ENCODE peak calls at places on chromosome 5, in seven cellular contexts. T, I, X, L, B, P and N are unnamed samples.

GRCh38 chr5:66805514-66806430 is 209.6 kb downstream of the MAST4 start:
- DNase-seq in T (no peak), X (no peak), I (no peak), L (no peak), P (no peak), B (no peak), N (no peak)

GRCh38 chr5:135546014-135546413 is 10.2 kb upstream of the NEUROG1 start:
- DNase-seq in L (peak; percentile 36), I (no peak), P (no peak), T (no peak), B (no peak), X (no peak), N (no peak)

GRCh38 chr5:175797521-175798038 is 73.8 kb upstream of the CPLX2 start:
- DNase-seq in T (no peak), I (no peak), B (no peak), X (peak; percentile 78), P (peak; percentile 36), L (peak; percentile 80), N (no peak)

GRCh38 chr5:159620853-159621540 is 290.7 kb upstream of the IL12B start:
- DNase-seq in L (no peak), I (no peak), X (no peak), T (no peak), P (no peak), B (no peak), N (no peak)

GRCh38 chr5:142455856-142456255 is 131.0 kb upstream of the SPRY4 start:
- DNase-seq in B (no peak), P (no peak), T (no peak), I (no peak), L (no peak), X (no peak), N (no peak)

GRCh38 chr5:180815241-180816031 is 12.8 kb upstream of the MGAT1 start:
- DNase-seq in P (no peak), B (no peak), L (no peak), T (no peak), X (no peak), I (no peak), N (no peak)

GRCh38 chr5:142432961-142433360 is 108.1 kb upstream of the SPRY4 start:
- DNase-seq in P (no peak), L (no peak), T (no peak), X (no peak), B (no peak), I (no peak), N (no peak)

GRCh38 chr5:68834486-68834885 is 259.3 kb upstream of the SLC30A5 start:
- DNase-seq in L (no peak), I (no peak), P (no peak), X (no peak), T (no peak), B (no peak), N (no peak)

GRCh38 chr5:180494510-180495181 is 467 bp downstream of the CNOT6 start:
- DNase-seq in T (peak; percentile 90), X (peak; percentile 82), L (peak; percentile 56), P (no peak), B (peak; percentile 41), I (no peak), N (peak; percentile 50)

DNA sequence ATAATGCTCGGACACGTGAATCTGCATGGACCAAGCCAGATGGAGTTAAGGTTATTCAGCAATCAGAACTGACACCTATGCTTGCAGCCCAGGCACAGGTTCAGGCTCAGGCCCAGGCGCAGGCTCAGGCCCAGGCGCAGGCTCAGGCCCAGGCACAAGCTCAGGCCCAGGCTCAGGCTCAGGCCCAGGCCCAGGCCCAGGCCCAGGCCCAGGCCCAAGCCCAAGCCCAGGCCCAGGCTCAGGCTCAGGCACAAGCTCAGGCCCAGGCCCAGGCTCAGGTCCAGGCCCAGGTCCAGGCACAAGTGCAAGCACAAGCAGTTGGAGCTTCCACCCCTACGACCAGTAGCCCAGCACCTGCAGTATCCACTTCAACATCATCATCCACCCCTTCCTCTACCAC is 11.8 kb downstream of the TCERG1 start:
- DNase-seq in X (no peak), T (no peak), P (no peak), L (no peak), B (no peak), I (no peak), N (no peak)
- TF ChIP-seq POLR2AphosphoS5 in X (no peak), T (no peak), P (no peak), L (no peak), B (no peak), I (no peak), N (no peak)

GRCh38 chr5:109836280-109836679 is 146.6 kb downstream of the MAN2A1 start:
- DNase-seq in P (no peak), X (no peak), L (peak; percentile 59), B (no peak), I (no peak), T (no peak), N (no peak)

GRCh38 chr5:109833946-109834345 is 144.2 kb downstream of the MAN2A1 start:
- DNase-seq in P (no peak), I (no peak), B (no peak), L (no peak), T (no peak), X (no peak), N (no peak)

GRCh38 chr5:109838157-109838556 is 148.4 kb downstream of the MAN2A1 start:
- DNase-seq in L (peak; percentile 56), X (no peak), T (no peak), B (no peak), P (no peak), I (no peak), N (no peak)

GRCh38 chr5:109837226-109837861 is 147.6 kb downstream of the MAN2A1 start:
- DNase-seq in B (no peak), P (no peak), T (no peak), I (no peak), X (no peak), L (peak; percentile 22), N (no peak)
- TF ChIP-seq CTCF in B (no peak), P (no peak), T (no peak), I (no peak), X (no peak), L (no peak), N (no peak)

GRCh38 chr5:177609076-177610059 is 9.4 kb downstream of the B4GALT7 start:
- DNase-seq in P (no peak), I (no peak), B (no peak), X (no peak), T (no peak), L (no peak), N (no peak)
- TF ChIP-seq POLR2AphosphoS5 in P (peak; percentile 46), I (no peak), B (no peak), X (no peak), T (peak; percentile 51), L (no peak), N (no peak)

GRCh38 chr5:94908889-94909480 is 290.5 kb downstream of the SLF1 start:
- DNase-seq in B (no peak), T (no peak), I (peak; percentile 35), L (peak; percentile 68), P (no peak), X (peak; percentile 43), N (no peak)
- TF ChIP-seq CTCF in B (no peak), T (no peak), I (peak; percentile 84), L (peak; percentile 92), P (no peak), X (peak; percentile 81), N (no peak)

GRCh38 chr5:38465045-38465444 is 91.4 kb downstream of the LIFR start:
- DNase-seq in T (no peak), I (no peak), B (no peak), X (no peak), P (no peak), L (no peak), N (no peak)

GRCh38 chr5:38468202-38468656 is 88.2 kb downstream of the LIFR start:
- DNase-seq in X (no peak), T (no peak), I (peak; percentile 16), L (no peak), P (no peak), B (no peak), N (no peak)

GRCh38 chr5:38465702-38466443 is 90.6 kb downstream of the LIFR start:
- DNase-seq in B (no peak), X (no peak), T (no peak), L (no peak), I (no peak), P (no peak), N (no peak)

GRCh38 chr5:38467353-38468040 is 88.9 kb downstream of the LIFR start:
- DNase-seq in L (no peak), B (no peak), P (no peak), T (no peak), X (no peak), I (no peak), N (peak; percentile 38)

DNA sequence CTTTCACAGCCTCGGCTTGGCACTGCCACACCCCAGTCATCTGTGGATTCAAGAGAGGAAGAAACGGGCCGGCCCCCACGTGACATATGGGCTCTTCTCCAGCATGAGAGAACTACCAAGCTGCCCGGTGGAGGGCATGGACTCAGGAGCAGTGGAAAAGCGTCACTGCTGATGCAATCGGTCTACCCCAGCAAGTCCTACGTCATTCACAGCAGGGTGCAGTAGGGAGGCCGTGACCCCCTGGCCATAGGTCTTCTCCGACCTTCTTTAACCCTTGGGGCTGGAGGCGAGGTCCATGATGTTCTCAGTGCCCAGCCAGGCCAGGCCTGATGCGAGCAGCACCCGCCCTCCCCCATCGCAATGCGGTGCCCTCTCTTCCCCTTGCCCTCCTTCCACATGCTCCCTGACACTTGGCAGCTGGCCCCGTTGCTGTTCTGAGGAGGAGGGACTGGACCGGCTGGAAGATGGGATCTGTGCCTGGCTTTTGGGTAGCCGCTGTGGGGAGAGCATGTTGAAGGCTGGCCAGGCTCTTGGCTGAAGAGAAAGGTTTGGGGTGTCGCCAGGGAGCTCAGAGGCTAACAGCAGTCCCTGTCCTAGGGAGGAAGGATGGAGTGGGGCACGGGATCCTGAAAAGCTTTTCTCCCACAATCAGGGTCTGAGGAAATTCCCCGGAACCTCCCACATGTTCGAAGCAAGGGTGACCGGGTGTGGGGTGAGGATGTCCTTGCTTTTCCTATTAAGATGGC is 89.8 kb downstream of the LIFR start:
- DNase-seq in X (no peak), T (no peak), I (no peak), B (no peak), L (no peak), P (no peak), N (peak; percentile 34)
- TF ChIP-seq POLR2AphosphoS5 in X (no peak), T (peak; percentile 80), I (no peak), B (no peak), L (no peak), P (no peak), N (peak; percentile 46)

GRCh38 chr5:9920696-9921095 is 290.5 kb upstream of the TAS2R1 start:
- DNase-seq in L (no peak), T (no peak), B (no peak), X (no peak), I (no peak), P (no peak), N (no peak)

GRCh38 chr5:9919306-9920030 is 289.3 kb upstream of the TAS2R1 start:
- DNase-seq in B (no peak), T (no peak), I (no peak), L (no peak), P (no peak), X (no peak), N (no peak)

GRCh38 chr5:9924614-9925013 is 294.5 kb upstream of the TAS2R1 start:
- DNase-seq in X (no peak), L (no peak), P (no peak), T (no peak), B (no peak), I (peak; percentile 15), N (no peak)

GRCh38 chr5:9927106-9927505 is 297.0 kb upstream of the TAS2R1 start:
- DNase-seq in I (no peak), L (peak; percentile 41), P (no peak), T (no peak), X (no peak), B (no peak), N (no peak)

GRCh38 chr5:9922719-9923118 is 292.6 kb upstream of the TAS2R1 start:
- DNase-seq in I (no peak), P (no peak), X (no peak), B (no peak), T (no peak), L (no peak), N (no peak)
- TF ChIP-seq CTCF in I (peak; percentile 63), P (no peak), X (peak; percentile 43), B (no peak), T (no peak), L (peak; percentile 81), N (no peak)

GRCh38 chr5:78527054-78527884 is 121.3 kb downstream of the LHFPL2 start:
- DNase-seq in P (no peak), I (no peak), B (no peak), X (no peak), L (peak; percentile 62), T (no peak), N (no peak)
- TF ChIP-seq POLR2AphosphoS5 in P (no peak), I (no peak), B (peak; percentile 21), X (no peak), L (no peak), T (peak; percentile 58), N (peak; percentile 88)